ENCODE peak calls at places on chromosomes 16 and 17, in six cellular contexts. K is cardiac muscle cell, Q is left ventricle myocardium inferior, G is HCT116, S is fibroblast of mammary gland, U is astrocyte. Y is an unnamed sample.

GRCh38 chr17:76497979-76498885 is 3.0 kb downstream of the RHBDF2 start:
- DNase-seq in K (peak; percentile 64), Q (peak; percentile 87), G (no peak), S (peak; percentile 69), U (peak; percentile 75), Y (peak; percentile 83)

GRCh38 chr16:24499193-24499814 is 40.1 kb upstream of the RBBP6 start:
- DNase-seq in K (peak; percentile 65), Q (no peak), G (peak; percentile 37), S (peak; percentile 27), U (no peak), Y (peak; percentile 16)

GRCh38 chr17:81277421-81277820 is 17.7 kb downstream of the SLC38A10 start:
- DNase-seq in K (no peak), Q (peak; percentile 60), G (no peak), S (no peak), U (no peak), Y (no peak)

GRCh38 chr17:65423346-65424140 is 137.9 kb downstream of the AXIN2 start:
- DNase-seq in K (no peak), Q (no peak), G (no peak), S (no peak), U (no peak), Y (no peak)

GRCh38 chr16:88409296-88410065 is 26.7 kb downstream of the ZNF469 start:
- DNase-seq in K (no peak), Q (no peak), G (no peak), S (no peak), U (no peak), Y (no peak)

GRCh38 chr16:81095653-81095952 is 592 bp downstream of the GCSH start:
- DNase-seq in K (no peak), Q (no peak), G (no peak), S (no peak), U (no peak), Y (no peak)

GRCh38 chr17:15261818-15262290 is 3.3 kb downstream of the PMP22 start:
- DNase-seq in K (no peak), Q (peak; percentile 34), G (no peak), S (no peak), U (peak; percentile 20), Y (peak; percentile 44)

GRCh38 chr17:81044764-81045589 is 10.0 kb downstream of the BAIAP2 start:
- DNase-seq in K (no peak), Q (peak; percentile 89), G (no peak), S (peak; percentile 60), U (peak; percentile 68), Y (peak; percentile 72)

GRCh38 chr17:57121308-57122042 is 36.4 kb downstream of the AKAP1 start:
- DNase-seq in K (peak; percentile 65), Q (no peak), G (no peak), S (peak; percentile 35), U (peak; percentile 26), Y (peak; percentile 37)

GRCh38 chr17:8799851-8800212 is 667 bp upstream of the MFSD6L start:
- DNase-seq in K (no peak), Q (no peak), G (no peak), S (no peak), U (no peak), Y (no peak)

GRCh38 chr17:57909548-57909947 is 45.7 kb downstream of the CUEDC1 start:
- DNase-seq in K (no peak), Q (no peak), G (no peak), S (no peak), U (no peak), Y (no peak)

GRCh38 chr16:53156516-53156915 is 101.7 kb downstream of the CHD9 start:
- DNase-seq in K (no peak), Q (no peak), G (no peak), S (peak; percentile 55), U (peak; percentile 57), Y (peak; percentile 50)

GRCh38 chr16:57681950-57682728 is 12.5 kb upstream of the DRC7 start:
- DNase-seq in K (no peak), Q (no peak), G (no peak), S (no peak), U (no peak), Y (no peak)

GRCh38 chr17:65542595-65542994 is 18.9 kb downstream of the AXIN2 start:
- DNase-seq in K (no peak), Q (no peak), G (no peak), S (no peak), U (no peak), Y (no peak)

GRCh38 chr16:55642611-55643010 is 13.2 kb upstream of the SLC6A2 start:
- DNase-seq in K (no peak), Q (no peak), G (no peak), S (no peak), U (no peak), Y (peak; percentile 61)

GRCh38 chr16:79843631-79844043 is 243.1 kb upstream of the MAF start:
- DNase-seq in K (no peak), Q (no peak), G (no peak), S (no peak), U (no peak), Y (no peak)

GRCh38 chr16:58451263-58451662 is 48.7 kb upstream of the NDRG4 start:
- DNase-seq in K (no peak), Q (peak; percentile 42), G (no peak), S (no peak), U (no peak), Y (no peak)

GRCh38 chr17:13601776-13602551 is at the start of gene HS3ST3A1:
- DNase-seq in K (peak; percentile 87), Q (peak; percentile 33), G (no peak), S (peak; percentile 84), U (peak; percentile 88), Y (peak; percentile 85)

GRCh38 chr16:87201052-87201451 is 116.1 kb downstream of the C16orf95 start:
- DNase-seq in K (no peak), Q (peak; percentile 71), G (no peak), S (peak; percentile 100), U (peak; percentile 99), Y (peak; percentile 99)

GRCh38 chr17:15513058-15513858 is 45.8 kb upstream of the CDRT4 start:
- DNase-seq in K (no peak), Q (no peak), G (no peak), S (peak; percentile 54), U (peak; percentile 72), Y (peak; percentile 63)

GRCh38 chr17:48505788-48506187 is 25.0 kb downstream of the HOXB1 start:
- DNase-seq in K (peak; percentile 64), Q (no peak), G (peak; percentile 61), S (peak; percentile 93), U (peak; percentile 91), Y (peak; percentile 94)

GRCh38 chr16:85312642-85313540 is 200.6 kb upstream of the CIBAR2 start:
- DNase-seq in K (peak; percentile 67), Q (no peak), G (no peak), S (no peak), U (no peak), Y (no peak)

GRCh38 chr17:68611353-68612227 is 10.4 kb upstream of the FAM20A start:
- DNase-seq in K (no peak), Q (no peak), G (no peak), S (no peak), U (no peak), Y (no peak)

GRCh38 chr17:68612228-68612922 is 11.2 kb upstream of the FAM20A start:
- DNase-seq in K (no peak), Q (no peak), G (no peak), S (peak; percentile 51), U (no peak), Y (no peak)

GRCh38 chr17:68612923-68613292 is 11.7 kb upstream of the FAM20A start:
- DNase-seq in K (no peak), Q (no peak), G (no peak), S (no peak), U (no peak), Y (no peak)

GRCh38 chr17:68614718-68615117 is 13.6 kb upstream of the FAM20A start:
- DNase-seq in K (no peak), Q (no peak), G (no peak), S (no peak), U (no peak), Y (no peak)

DNA sequence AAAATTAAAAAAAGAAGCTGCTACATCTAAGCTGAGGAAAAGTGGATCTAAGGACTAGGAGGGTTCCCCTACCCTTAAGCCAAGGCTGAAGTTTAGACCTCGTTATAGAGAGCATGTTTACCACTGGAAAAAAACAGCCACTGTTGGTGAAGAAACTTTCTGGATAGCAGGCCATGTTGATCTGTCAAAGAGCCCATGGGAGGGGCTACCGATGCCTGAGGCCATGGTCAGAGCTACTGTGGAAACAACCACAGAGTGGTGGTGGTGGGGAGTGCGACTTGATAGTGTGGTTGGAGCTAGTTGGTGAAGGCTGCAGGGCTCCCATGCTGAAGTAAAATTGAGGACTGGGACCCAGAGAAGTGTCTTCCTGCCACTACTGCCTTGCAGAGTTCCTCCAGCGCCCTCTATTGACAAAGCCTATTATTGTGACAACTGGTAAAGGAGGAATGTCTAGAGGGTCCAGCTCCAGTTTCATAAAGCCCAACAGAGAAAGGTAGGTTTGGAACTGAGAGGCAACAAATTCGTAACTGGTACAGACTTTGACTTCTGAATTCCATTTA is 12.7 kb upstream of the FAM20A start:
- DNase-seq in K (peak; percentile 92), Q (no peak), G (peak; percentile 62), S (peak; percentile 75), U (no peak), Y (peak; percentile 55)
- TF ChIP-seq CTCF in K (peak; percentile 77), Q (peak; percentile 74), G (peak; percentile 89), S (peak; percentile 93), U (peak; percentile 5), Y (peak; percentile 80)

DNA sequence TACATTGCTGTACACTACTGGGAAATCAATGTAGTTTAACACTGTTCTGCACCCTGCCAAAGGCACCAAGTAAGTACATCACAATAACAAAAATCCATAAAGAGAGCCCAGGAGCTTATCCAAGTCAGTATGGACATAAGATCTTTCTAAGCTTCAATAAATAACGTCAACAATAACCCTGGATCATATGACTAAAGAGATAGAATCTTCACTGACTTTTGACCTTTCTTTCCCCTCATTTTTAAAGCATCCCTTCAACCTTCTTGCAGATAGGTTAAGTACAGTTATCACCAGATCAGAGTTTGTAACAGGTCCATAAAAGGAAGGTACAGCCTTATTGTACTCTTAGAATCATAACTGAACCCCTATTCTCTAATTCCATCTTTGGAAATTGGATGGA is 2.3 kb downstream of the CEP20 start:
- DNase-seq in K (no peak), Q (no peak), G (no peak), S (no peak), U (no peak), Y (no peak)
- H3K4me3 ChIP-seq in K (no peak overlapping the region), Q (no peak overlapping the region), G (no peak overlapping the region), S (no peak overlapping the region), U (no peak overlapping the region), Y (no peak overlapping the region)

GRCh38 chr17:72619976-72620650 is 472.4 kb downstream of the SLC39A11 start:
- DNase-seq in K (no peak), Q (no peak), G (no peak), S (no peak), U (no peak), Y (no peak)

GRCh38 chr17:72616457-72616856 is 476.0 kb downstream of the SLC39A11 start:
- DNase-seq in K (no peak), Q (no peak), G (no peak), S (no peak), U (no peak), Y (no peak)

GRCh38 chr17:72617557-72617956 is 474.9 kb downstream of the SLC39A11 start:
- DNase-seq in K (no peak), Q (no peak), G (no peak), S (no peak), U (no peak), Y (no peak)

GRCh38 chr17:72615627-72615991 is 476.9 kb downstream of the SLC39A11 start:
- DNase-seq in K (no peak), Q (no peak), G (no peak), S (no peak), U (no peak), Y (no peak)

GRCh38 chr17:72618018-72618509 is 474.4 kb downstream of the SLC39A11 start:
- DNase-seq in K (peak; percentile 10), Q (no peak), G (peak; percentile 66), S (no peak), U (no peak), Y (no peak)
- TF ChIP-seq CTCF in K (no peak), Q (no peak), G (no peak), S (no peak), U (no peak), Y (no peak)

GRCh38 chr16:29819506-29819905 is 756 bp upstream of the MVP start:
- DNase-seq in K (no peak), Q (no peak), G (no peak), S (no peak), U (no peak), Y (no peak)
- H3K4me3 ChIP-seq in K (no peak overlapping the region), Q (peak overlapping the region; percentile 81), G (peak overlapping the region; percentile 74), S (peak overlapping the region; percentile 99), U (peak overlapping the region; percentile 85), Y (peak overlapping the region; percentile 97)

Y was measured in AG10803.